ENCODE peak calls at places on chromosomes 13 and 19, in seven cellular contexts. Z, T, V, P, W, O and H are unnamed samples.

GRCh38 chr13:109684836-109685602 is 101.4 kb downstream of the IRS2 start:
- DNase-seq in V (no peak), O (peak; percentile 85), Z (peak; percentile 14), W (no peak), P (peak; percentile 30), T (peak; percentile 17), H (no peak)

GRCh38 chr13:94596575-94596971 is 621 bp upstream of the TGDS start:
- DNase-seq in V (no peak), O (no peak), P (no peak), W (no peak), T (no peak), Z (no peak), H (no peak)

GRCh38 chr19:42130254-42130573 is 2.0 kb downstream of the POU2F2 start:
- DNase-seq in O (no peak), P (no peak), T (no peak), Z (no peak), W (no peak), V (no peak), H (no peak)

GRCh38 chr13:30736921-30737320 is 1.6 kb downstream of the ALOX5AP start:
- DNase-seq in Z (no peak), O (no peak), P (no peak), W (no peak), V (no peak), T (no peak), H (no peak)

GRCh38 chr13:28754698-28755545 is 36.2 kb upstream of the SLC46A3 start:
- DNase-seq in P (peak; percentile 36), V (peak; percentile 48), Z (no peak), W (peak; percentile 15), O (no peak), T (peak; percentile 12), H (peak; percentile 48)

GRCh38 chr19:1775951-1776605 is 22.8 kb downstream of the ONECUT3 start:
- DNase-seq in T (no peak), P (no peak), O (no peak), W (no peak), Z (no peak), V (no peak), H (no peak)

GRCh38 chr19:30105723-30106122 is 163.7 kb downstream of the URI1 start:
- DNase-seq in P (no peak), V (no peak), Z (no peak), O (no peak), W (no peak), T (no peak), H (no peak)

GRCh38 chr19:54439174-54439851 is 9.7 kb upstream of the LENG8 start:
- DNase-seq in T (peak; percentile 70), W (no peak), V (no peak), P (no peak), O (no peak), Z (peak; percentile 51), H (peak; percentile 31)

GRCh38 chr19:54013866-54014265 is 22.4 kb downstream of the CACNG6 start:
- DNase-seq in V (no peak), O (no peak), T (no peak), P (no peak), W (no peak), Z (no peak), H (no peak)

GRCh38 chr19:5094768-5095567 is 126.1 kb downstream of the KDM4B start:
- DNase-seq in W (no peak), Z (no peak), T (no peak), P (no peak), V (no peak), O (no peak), H (no peak)

GRCh38 chr13:75225288-75225687 is 256.7 kb downstream of the TBC1D4 start:
- DNase-seq in T (no peak), O (no peak), W (no peak), Z (no peak), V (no peak), P (no peak), H (no peak)

GRCh38 chr19:2865334-2866221 is 1.6 kb upstream of the ZNF556 start:
- DNase-seq in W (no peak), Z (no peak), T (no peak), V (no peak), P (no peak), O (no peak), H (no peak)

GRCh38 chr19:38658462-38659306 is 11.2 kb downstream of the ACTN4 start:
- DNase-seq in V (peak; percentile 98), O (peak; percentile 100), Z (no peak), W (peak; percentile 100), T (peak; percentile 61), P (no peak), H (peak; percentile 100)

GRCh38 chr13:110270507-110270906 is 36.5 kb downstream of the COL4A1 start:
- DNase-seq in W (no peak), P (no peak), Z (no peak), O (no peak), V (no peak), T (no peak), H (no peak)

GRCh38 chr19:30293051-30293785 is 79.0 kb upstream of the ZNF536 start:
- DNase-seq in V (no peak), W (no peak), P (no peak), Z (peak; percentile 40), T (no peak), O (no peak), H (no peak)

GRCh38 chr19:28737021-28737525 is 475.9 kb downstream of the UQCRFS1 start:
- DNase-seq in P (no peak), W (peak; percentile 79), T (peak; percentile 39), Z (no peak), O (peak; percentile 57), V (peak; percentile 20), H (peak; percentile 59)

GRCh38 chr13:21511841-21512240 is 52.7 kb upstream of the ZDHHC20 start:
- DNase-seq in W (peak; percentile 4), V (no peak), O (peak; percentile 33), T (no peak), Z (no peak), P (no peak), H (peak; percentile 71)

GRCh38 chr19:5654931-5655330 is 25.4 kb downstream of the MICOS13 start:
- DNase-seq in W (no peak), O (no peak), V (no peak), Z (no peak), P (no peak), T (no peak), H (no peak)

GRCh38 chr19:57099199-57099661 is 20.6 kb upstream of the USP29 start:
- DNase-seq in T (peak; percentile 2), Z (peak; percentile 33), P (peak; percentile 72), V (peak; percentile 17), W (peak; percentile 7), O (peak; percentile 47), H (peak; percentile 41)

GRCh38 chr13:21015284-21015683 is 46.1 kb downstream of the LATS2 start:
- DNase-seq in V (no peak), P (no peak), T (no peak), Z (no peak), W (peak; percentile 54), O (peak; percentile 60), H (no peak)

GRCh38 chr19:18593367-18594095 is 4.9 kb downstream of the REX1BD start:
- DNase-seq in O (no peak), P (no peak), T (no peak), W (no peak), Z (no peak), V (no peak), H (no peak)

GRCh38 chr13:45784755-45785675 is 66.5 kb downstream of the SIAH3 start:
- DNase-seq in T (no peak), O (no peak), V (no peak), Z (no peak), P (no peak), W (no peak), H (no peak)

GRCh38 chr13:61954092-61954491 is 538.4 kb upstream of the PCDH20 start:
- DNase-seq in W (no peak), V (no peak), P (no peak), T (peak; percentile 52), O (peak; percentile 4), Z (no peak), H (no peak)